ENCODE peak calls at places on chromosome 5, in four cellular contexts. One of them, this sample, is unnamed.

GRCh38 chr5:19910131-19910530 is 77.9 kb downstream of the CDH18 start:
- DNase-seq in dorsolateral prefrontal cortex: no peak
- DNase-seq in adrenal gland: no peak
- DNase-seq in fibroblast of the aortic adventitia: no peak
- DNase-seq in this sample: no peak

GRCh38 chr5:17990168-17990567 is 355.9 kb downstream of the TAF11L14 start:
- DNase-seq in fibroblast of the aortic adventitia: no peak
- DNase-seq in dorsolateral prefrontal cortex: no peak
- DNase-seq in adrenal gland: no peak
- DNase-seq in this sample: no peak

GRCh38 chr5:96936431-96937221 is 746 bp downstream of the LNPEP start:
- DNase-seq in adrenal gland: peak; percentile 49
- DNase-seq in fibroblast of the aortic adventitia: peak; percentile 23
- DNase-seq in dorsolateral prefrontal cortex: no peak
- DNase-seq in this sample: no peak

GRCh38 chr5:43602456-43602817 is 543 bp upstream of the NNT start:
- DNase-seq in fibroblast of the aortic adventitia: peak; percentile 69
- DNase-seq in adrenal gland: peak; percentile 33
- DNase-seq in dorsolateral prefrontal cortex: no peak
- DNase-seq in this sample: no peak

GRCh38 chr5:75044406-75044805 is 8.0 kb downstream of the GCNT4 start:
- DNase-seq in dorsolateral prefrontal cortex: no peak
- DNase-seq in fibroblast of the aortic adventitia: no peak
- DNase-seq in adrenal gland: peak; percentile 90
- DNase-seq in this sample: no peak

GRCh38 chr5:156481741-156482140 is 154.8 kb downstream of the SGCD start:
- DNase-seq in adrenal gland: peak; percentile 29
- DNase-seq in dorsolateral prefrontal cortex: no peak
- DNase-seq in fibroblast of the aortic adventitia: no peak
- DNase-seq in this sample: no peak

GRCh38 chr5:150625831-150626746 is 14.4 kb upstream of the SYNPO start:
- DNase-seq in fibroblast of the aortic adventitia: no peak
- DNase-seq in dorsolateral prefrontal cortex: no peak
- DNase-seq in adrenal gland: peak; percentile 30
- DNase-seq in this sample: no peak

GRCh38 chr5:133347039-133347438 is 265.3 kb downstream of the FSTL4 start:
- DNase-seq in dorsolateral prefrontal cortex: no peak
- DNase-seq in adrenal gland: no peak
- DNase-seq in fibroblast of the aortic adventitia: no peak
- DNase-seq in this sample: no peak

GRCh38 chr5:126881821-126882220 is 104.9 kb downstream of the LMNB1 start:
- DNase-seq in adrenal gland: no peak
- DNase-seq in fibroblast of the aortic adventitia: no peak
- DNase-seq in dorsolateral prefrontal cortex: no peak
- DNase-seq in this sample: no peak

DNA sequence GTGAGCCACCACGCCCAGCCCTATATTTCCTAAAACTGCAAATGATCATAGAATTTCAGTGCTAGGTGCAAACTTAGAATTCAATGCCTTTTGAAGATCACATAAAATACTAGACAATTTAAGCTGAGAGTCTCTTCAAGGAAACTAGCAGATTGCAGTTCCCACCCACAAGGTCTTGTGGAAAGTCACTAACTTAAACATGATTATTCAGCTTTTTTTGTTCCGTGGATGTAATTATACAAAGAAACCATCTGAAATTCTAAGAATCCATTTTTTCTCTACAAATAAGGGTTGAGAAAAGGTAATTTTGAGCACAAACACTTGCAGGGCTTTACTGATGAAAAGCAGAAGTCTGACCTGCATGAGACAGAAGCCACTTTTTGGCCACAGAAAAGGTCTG is 4.5 kb upstream of the LHFPL2 start:
- DNase-seq in adrenal gland: no peak
- DNase-seq in dorsolateral prefrontal cortex: no peak
- DNase-seq in fibroblast of the aortic adventitia: no peak
- DNase-seq in this sample: no peak
- TF ChIP-seq CTCF in adrenal gland: no peak
- TF ChIP-seq CTCF in dorsolateral prefrontal cortex: no peak
- TF ChIP-seq CTCF in fibroblast of the aortic adventitia: no peak
- TF ChIP-seq CTCF in this sample: no peak

DNA sequence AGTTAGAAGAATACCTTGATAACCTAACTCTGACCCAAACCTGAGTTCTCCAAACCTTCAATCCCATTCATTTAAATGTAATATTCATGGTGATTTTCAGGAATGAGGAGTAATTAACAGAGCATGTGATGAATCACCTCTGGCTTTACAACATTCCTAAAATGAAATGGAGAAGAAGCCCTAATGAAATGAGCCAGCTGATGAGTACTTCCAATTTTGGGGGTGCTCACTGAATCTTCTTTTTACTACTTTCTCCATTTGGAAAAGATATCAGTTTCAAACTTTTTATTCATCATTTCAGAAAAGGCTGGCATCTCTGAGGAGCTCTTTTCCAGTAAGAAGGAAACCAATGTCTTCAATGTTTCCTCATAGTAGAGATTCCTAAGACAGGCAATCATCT is 2.9 kb upstream of the SPINK5 start:
- DNase-seq in dorsolateral prefrontal cortex: no peak
- DNase-seq in adrenal gland: no peak
- DNase-seq in fibroblast of the aortic adventitia: no peak
- DNase-seq in this sample: no peak
- TF ChIP-seq CTCF in dorsolateral prefrontal cortex: no peak
- TF ChIP-seq CTCF in adrenal gland: no peak
- TF ChIP-seq CTCF in fibroblast of the aortic adventitia: no peak
- TF ChIP-seq CTCF in this sample: no peak

GRCh38 chr5:10528056-10528816 is 35.6 kb upstream of the ANKRD33B start:
- DNase-seq in adrenal gland: no peak
- DNase-seq in fibroblast of the aortic adventitia: peak; percentile 87
- DNase-seq in dorsolateral prefrontal cortex: peak; percentile 23
- DNase-seq in this sample: no peak
- TF ChIP-seq CTCF in adrenal gland: no peak
- TF ChIP-seq CTCF in fibroblast of the aortic adventitia: peak; percentile 27
- TF ChIP-seq CTCF in dorsolateral prefrontal cortex: no peak
- TF ChIP-seq CTCF in this sample: no peak

GRCh38 chr5:77776606-77777206 is 567 bp upstream of the TBCA start:
- DNase-seq in dorsolateral prefrontal cortex: no peak
- DNase-seq in adrenal gland: no peak
- DNase-seq in fibroblast of the aortic adventitia: no peak
- DNase-seq in this sample: no peak

GRCh38 chr5:77777911-77778310 is 1.8 kb upstream of the TBCA start:
- DNase-seq in dorsolateral prefrontal cortex: no peak
- DNase-seq in adrenal gland: no peak
- DNase-seq in fibroblast of the aortic adventitia: no peak
- DNase-seq in this sample: no peak

GRCh38 chr5:77777281-77777892 is 1.2 kb upstream of the TBCA start:
- DNase-seq in fibroblast of the aortic adventitia: no peak
- DNase-seq in dorsolateral prefrontal cortex: no peak
- DNase-seq in adrenal gland: peak; percentile 49
- DNase-seq in this sample: no peak

GRCh38 chr5:77774981-77775772 is 962 bp downstream of the TBCA start:
- DNase-seq in fibroblast of the aortic adventitia: peak; percentile 61
- DNase-seq in dorsolateral prefrontal cortex: no peak
- DNase-seq in adrenal gland: peak; percentile 46
- DNase-seq in this sample: peak; percentile 39

DNA sequence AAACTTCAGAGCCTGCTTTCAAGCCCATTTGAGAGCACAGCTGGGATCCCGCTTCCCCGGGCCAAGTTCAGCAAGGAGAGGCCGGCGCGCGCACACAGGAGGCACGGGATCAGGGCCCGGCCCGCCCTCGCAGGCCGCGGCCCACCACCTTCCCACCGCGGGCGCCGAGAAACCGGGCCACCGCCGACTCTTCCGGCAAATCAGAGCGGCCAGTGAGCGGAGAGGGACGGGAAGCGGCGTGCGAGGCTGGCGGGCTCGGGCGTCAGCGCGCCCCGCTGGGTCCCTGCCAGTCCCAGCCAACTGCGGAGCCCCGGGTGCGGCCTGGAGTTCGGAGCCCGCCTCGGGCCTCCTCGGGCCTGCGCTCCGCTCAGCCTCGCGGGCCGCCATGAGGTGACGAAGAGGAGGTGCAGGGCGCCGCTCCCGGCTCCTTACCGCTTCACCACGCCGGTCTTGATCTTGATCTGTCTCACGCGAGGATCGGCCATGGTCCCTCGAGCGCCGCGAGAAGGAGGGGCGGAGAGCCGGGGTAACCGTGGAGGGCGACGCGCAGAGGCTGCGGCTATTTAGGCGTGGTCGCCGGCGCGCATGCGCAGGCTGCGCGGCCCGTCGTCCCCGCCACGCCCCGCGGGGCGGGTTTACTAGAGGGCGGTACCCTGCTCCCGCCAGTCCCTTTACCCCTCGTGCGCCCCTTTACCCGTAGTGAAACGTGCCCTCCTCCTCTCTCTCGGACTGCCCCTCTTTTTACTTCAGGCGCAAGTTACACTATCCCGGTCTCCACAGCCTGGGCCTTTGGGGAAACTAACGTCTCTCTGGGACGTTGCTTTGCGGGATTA is at the start of gene TBCA:
- DNase-seq in dorsolateral prefrontal cortex: peak; percentile 85
- DNase-seq in adrenal gland: peak; percentile 89
- DNase-seq in fibroblast of the aortic adventitia: peak; percentile 92
- DNase-seq in this sample: peak; percentile 46
- TF ChIP-seq CTCF in dorsolateral prefrontal cortex: peak; percentile 28
- TF ChIP-seq CTCF in adrenal gland: no peak
- TF ChIP-seq CTCF in fibroblast of the aortic adventitia: peak; percentile 26
- TF ChIP-seq CTCF in this sample: no peak

GRCh38 chr5:88548136-88548535 is 279.5 kb upstream of the TMEM161B start:
- DNase-seq in fibroblast of the aortic adventitia: no peak
- DNase-seq in adrenal gland: no peak
- DNase-seq in dorsolateral prefrontal cortex: no peak
- DNase-seq in this sample: no peak
- TF ChIP-seq CTCF in fibroblast of the aortic adventitia: no peak
- TF ChIP-seq CTCF in adrenal gland: no peak
- TF ChIP-seq CTCF in dorsolateral prefrontal cortex: no peak
- TF ChIP-seq CTCF in this sample: no peak

GRCh38 chr5:3602713-3603502 is 7.3 kb downstream of the IRX1 start:
- DNase-seq in fibroblast of the aortic adventitia: no peak
- DNase-seq in dorsolateral prefrontal cortex: no peak
- DNase-seq in adrenal gland: no peak
- DNase-seq in this sample: no peak
- TF ChIP-seq CTCF in fibroblast of the aortic adventitia: no peak
- TF ChIP-seq CTCF in dorsolateral prefrontal cortex: peak; percentile 54
- TF ChIP-seq CTCF in adrenal gland: no peak
- TF ChIP-seq CTCF in this sample: no peak

GRCh38 chr5:172415615-172416275 is 38.6 kb downstream of the SH3PXD2B start:
- DNase-seq in fibroblast of the aortic adventitia: no peak
- DNase-seq in dorsolateral prefrontal cortex: no peak
- DNase-seq in adrenal gland: no peak
- DNase-seq in this sample: no peak

GRCh38 chr5:172417130-172417802 is 37.1 kb downstream of the SH3PXD2B start:
- DNase-seq in adrenal gland: peak; percentile 75
- DNase-seq in fibroblast of the aortic adventitia: no peak
- DNase-seq in dorsolateral prefrontal cortex: no peak
- DNase-seq in this sample: no peak

GRCh38 chr5:172418847-172419810 is 35.2 kb downstream of the SH3PXD2B start:
- DNase-seq in fibroblast of the aortic adventitia: peak; percentile 43
- DNase-seq in dorsolateral prefrontal cortex: no peak
- DNase-seq in adrenal gland: no peak
- DNase-seq in this sample: no peak

GRCh38 chr5:172420215-172420934 is 34.0 kb downstream of the SH3PXD2B start:
- DNase-seq in adrenal gland: peak; percentile 84
- DNase-seq in fibroblast of the aortic adventitia: peak; percentile 99
- DNase-seq in dorsolateral prefrontal cortex: peak; percentile 69
- DNase-seq in this sample: peak; percentile 60

DNA sequence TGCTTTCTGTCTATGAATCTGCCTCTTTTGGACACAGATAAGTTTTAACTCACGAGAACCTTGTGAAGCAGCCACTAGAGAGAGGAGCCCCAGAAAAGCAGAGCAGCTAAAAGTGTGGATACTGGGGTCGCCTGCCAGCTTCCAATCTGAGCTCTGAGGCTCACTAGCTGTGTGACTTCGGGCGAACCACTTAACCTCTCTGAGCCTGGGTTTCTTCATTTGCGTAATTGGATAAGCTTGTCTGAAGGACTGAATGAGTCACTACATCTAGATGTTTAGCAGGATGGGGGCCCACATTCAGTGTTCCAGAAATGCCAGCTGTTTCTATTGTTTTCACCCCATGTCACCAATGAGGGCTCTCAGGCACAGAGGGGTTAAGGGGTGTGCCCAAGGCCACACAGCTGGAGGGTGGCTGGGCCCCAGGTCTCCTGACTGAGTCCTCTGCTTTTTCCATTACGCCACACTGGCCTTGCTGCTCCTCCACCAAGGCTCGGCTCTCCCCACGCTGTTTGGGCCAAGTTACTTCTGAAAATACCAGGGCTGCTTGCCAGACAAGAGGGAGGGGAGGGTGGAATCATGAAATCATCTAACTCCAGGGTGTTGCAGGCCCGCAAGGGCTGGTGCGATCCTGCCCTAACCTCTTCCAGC is 36.2 kb downstream of the SH3PXD2B start:
- DNase-seq in adrenal gland: peak; percentile 99
- DNase-seq in dorsolateral prefrontal cortex: peak; percentile 59
- DNase-seq in fibroblast of the aortic adventitia: peak; percentile 100
- DNase-seq in this sample: peak; percentile 76
- TF ChIP-seq CTCF in adrenal gland: no peak
- TF ChIP-seq CTCF in dorsolateral prefrontal cortex: no peak
- TF ChIP-seq CTCF in fibroblast of the aortic adventitia: no peak
- TF ChIP-seq CTCF in this sample: no peak

DNA sequence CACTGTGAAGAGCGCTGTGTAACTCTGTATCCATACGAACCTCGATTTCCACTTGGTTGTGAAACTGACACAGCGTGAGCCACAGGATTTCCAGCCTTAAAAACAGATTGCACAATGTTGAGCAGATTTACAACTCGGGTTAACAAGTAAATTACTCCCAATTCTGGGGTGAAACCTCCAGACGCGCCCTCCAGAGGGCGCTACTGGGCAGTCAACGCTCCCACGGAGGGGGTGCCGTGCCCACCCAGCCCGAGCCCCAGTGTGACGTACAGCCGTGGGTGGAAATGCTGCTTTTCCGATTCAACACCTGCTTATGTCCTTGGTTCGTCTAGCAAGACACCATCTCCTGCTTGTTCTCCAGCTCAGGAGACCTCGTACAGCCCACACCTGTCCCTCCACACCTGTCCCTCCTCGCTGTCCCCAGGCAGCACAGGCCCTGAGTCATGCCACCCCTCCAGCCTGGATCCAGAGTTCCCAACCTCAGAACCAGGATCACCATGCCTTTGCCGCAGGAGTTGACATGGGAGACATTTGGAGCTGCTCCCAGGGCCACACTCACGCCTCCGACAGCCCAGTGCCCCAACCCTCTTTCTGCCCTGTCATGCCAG is 34.4 kb upstream of the SLC6A3 start:
- DNase-seq in adrenal gland: peak; percentile 55
- DNase-seq in dorsolateral prefrontal cortex: no peak
- DNase-seq in fibroblast of the aortic adventitia: peak; percentile 66
- DNase-seq in this sample: no peak
- TF ChIP-seq CTCF in adrenal gland: peak; percentile 68
- TF ChIP-seq CTCF in dorsolateral prefrontal cortex: peak; percentile 50
- TF ChIP-seq CTCF in fibroblast of the aortic adventitia: peak; percentile 65
- TF ChIP-seq CTCF in this sample: no peak